ENCODE peak calls at places on chromosomes 6 and 20, in four cellular contexts. One of them, this sample, is unnamed.

GRCh38 chr20:417801-418342 is 9.8 kb downstream of the RBCK1 start:
- DNase-seq in transverse colon: no peak
- DNase-seq in pancreas: no peak
- DNase-seq in sigmoid colon: no peak
- DNase-seq in this sample: no peak

GRCh38 chr20:18611492-18611891 is 23.6 kb downstream of the DTD1 start:
- DNase-seq in pancreas: no peak
- DNase-seq in transverse colon: no peak
- DNase-seq in sigmoid colon: no peak
- DNase-seq in this sample: no peak

GRCh38 chr6:131803007-131803769 is 4.6 kb upstream of the ENPP1 start:
- DNase-seq in transverse colon: no peak
- DNase-seq in pancreas: no peak
- DNase-seq in sigmoid colon: no peak
- DNase-seq in this sample: no peak

GRCh38 chr20:39269031-39269461 is 306.9 kb downstream of the DHX35 start:
- DNase-seq in transverse colon: peak; percentile 40
- DNase-seq in pancreas: peak; percentile 69
- DNase-seq in sigmoid colon: peak; percentile 70
- DNase-seq in this sample: no peak

GRCh38 chr6:7522873-7523272 is 18.6 kb upstream of the DSP start:
- DNase-seq in transverse colon: no peak
- DNase-seq in sigmoid colon: no peak
- DNase-seq in pancreas: no peak
- DNase-seq in this sample: no peak

GRCh38 chr6:35804996-35805736 is at the start of gene LHFPL5:
- DNase-seq in transverse colon: peak; percentile 34
- DNase-seq in sigmoid colon: no peak
- DNase-seq in pancreas: peak; percentile 86
- DNase-seq in this sample: no peak

GRCh38 chr6:43699564-43700186 is 12.1 kb upstream of the MRPS18A start:
- DNase-seq in pancreas: no peak
- DNase-seq in sigmoid colon: no peak
- DNase-seq in transverse colon: peak; percentile 69
- DNase-seq in this sample: peak; percentile 16

GRCh38 chr20:9999660-10000059 is 35.1 kb upstream of the ANKEF1 start:
- DNase-seq in sigmoid colon: no peak
- DNase-seq in transverse colon: no peak
- DNase-seq in pancreas: no peak
- DNase-seq in this sample: no peak

GRCh38 chr6:129321303-129321702 is 388.7 kb downstream of the ARHGAP18 start:
- DNase-seq in transverse colon: no peak
- DNase-seq in sigmoid colon: no peak
- DNase-seq in pancreas: no peak
- DNase-seq in this sample: no peak

GRCh38 chr20:61883867-61884393 is 181.8 kb downstream of the TAF4 start:
- DNase-seq in pancreas: no peak
- DNase-seq in transverse colon: no peak
- DNase-seq in sigmoid colon: no peak
- DNase-seq in this sample: no peak

GRCh38 chr6:108117427-108118358 is 43.2 kb upstream of the OSTM1 start:
- DNase-seq in pancreas: peak; percentile 74
- DNase-seq in sigmoid colon: no peak
- DNase-seq in transverse colon: peak; percentile 51
- DNase-seq in this sample: no peak

GRCh38 chr6:17472653-17473183 is 79.3 kb downstream of the CAP2 start:
- DNase-seq in pancreas: no peak
- DNase-seq in transverse colon: no peak
- DNase-seq in sigmoid colon: no peak
- DNase-seq in this sample: peak; percentile 60

GRCh38 chr6:142187209-142187608 is 40.1 kb downstream of the VTA1 start:
- DNase-seq in pancreas: no peak
- DNase-seq in sigmoid colon: no peak
- DNase-seq in transverse colon: no peak
- DNase-seq in this sample: peak; percentile 26

GRCh38 chr20:1933465-1933870 is 38.3 kb downstream of the SIRPA start:
- DNase-seq in pancreas: no peak
- DNase-seq in transverse colon: no peak
- DNase-seq in sigmoid colon: peak; percentile 94
- DNase-seq in this sample: no peak

GRCh38 chr20:49505518-49505917 is 23.1 kb upstream of the KCNB1 start:
- DNase-seq in pancreas: no peak
- DNase-seq in sigmoid colon: peak; percentile 77
- DNase-seq in transverse colon: no peak
- DNase-seq in this sample: no peak

GRCh38 chr6:44342489-44342888 is at the start of gene SPATS1:
- DNase-seq in transverse colon: no peak
- DNase-seq in pancreas: peak; percentile 47
- DNase-seq in sigmoid colon: no peak
- DNase-seq in this sample: no peak

GRCh38 chr6:148818939-148819575 is 72.2 kb downstream of the UST start:
- DNase-seq in pancreas: no peak
- DNase-seq in sigmoid colon: no peak
- DNase-seq in transverse colon: no peak
- DNase-seq in this sample: no peak

GRCh38 chr6:148817689-148818088 is 70.9 kb downstream of the UST start:
- DNase-seq in pancreas: no peak
- DNase-seq in sigmoid colon: no peak
- DNase-seq in transverse colon: no peak
- DNase-seq in this sample: no peak

GRCh38 chr6:148816117-148816516 is 69.3 kb downstream of the UST start:
- DNase-seq in sigmoid colon: no peak
- DNase-seq in transverse colon: no peak
- DNase-seq in pancreas: no peak
- DNase-seq in this sample: no peak

GRCh38 chr6:148822819-148823218 is 76.0 kb downstream of the UST start:
- DNase-seq in transverse colon: no peak
- DNase-seq in pancreas: no peak
- DNase-seq in sigmoid colon: no peak
- DNase-seq in this sample: no peak

DNA sequence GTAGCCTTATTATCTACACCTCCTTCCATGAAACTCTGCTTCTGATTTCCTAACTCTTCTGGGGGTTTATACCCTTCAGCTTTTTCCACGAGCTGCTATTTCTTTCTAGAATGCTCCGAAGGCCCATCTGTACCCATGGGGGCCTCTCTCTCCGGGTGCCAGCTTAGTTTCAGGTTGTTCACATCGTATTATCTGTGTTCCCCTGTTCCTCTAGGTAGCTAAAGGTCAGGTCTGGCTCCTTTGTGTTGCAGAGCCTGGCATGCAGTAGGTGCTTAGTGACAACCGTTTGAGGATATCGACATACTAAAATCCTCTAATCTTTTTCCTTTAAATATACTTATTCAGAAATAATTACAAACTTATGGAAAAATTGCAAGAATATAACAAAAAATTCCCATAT is 73.0 kb downstream of the UST start:
- DNase-seq in transverse colon: no peak
- DNase-seq in pancreas: no peak
- DNase-seq in sigmoid colon: no peak
- DNase-seq in this sample: no peak
- H3K27ac ChIP-seq in transverse colon: no peak overlapping the region
- H3K27ac ChIP-seq in pancreas: no peak overlapping the region
- H3K27ac ChIP-seq in sigmoid colon: no peak overlapping the region
- H3K27ac ChIP-seq in this sample: no peak overlapping the region

DNA sequence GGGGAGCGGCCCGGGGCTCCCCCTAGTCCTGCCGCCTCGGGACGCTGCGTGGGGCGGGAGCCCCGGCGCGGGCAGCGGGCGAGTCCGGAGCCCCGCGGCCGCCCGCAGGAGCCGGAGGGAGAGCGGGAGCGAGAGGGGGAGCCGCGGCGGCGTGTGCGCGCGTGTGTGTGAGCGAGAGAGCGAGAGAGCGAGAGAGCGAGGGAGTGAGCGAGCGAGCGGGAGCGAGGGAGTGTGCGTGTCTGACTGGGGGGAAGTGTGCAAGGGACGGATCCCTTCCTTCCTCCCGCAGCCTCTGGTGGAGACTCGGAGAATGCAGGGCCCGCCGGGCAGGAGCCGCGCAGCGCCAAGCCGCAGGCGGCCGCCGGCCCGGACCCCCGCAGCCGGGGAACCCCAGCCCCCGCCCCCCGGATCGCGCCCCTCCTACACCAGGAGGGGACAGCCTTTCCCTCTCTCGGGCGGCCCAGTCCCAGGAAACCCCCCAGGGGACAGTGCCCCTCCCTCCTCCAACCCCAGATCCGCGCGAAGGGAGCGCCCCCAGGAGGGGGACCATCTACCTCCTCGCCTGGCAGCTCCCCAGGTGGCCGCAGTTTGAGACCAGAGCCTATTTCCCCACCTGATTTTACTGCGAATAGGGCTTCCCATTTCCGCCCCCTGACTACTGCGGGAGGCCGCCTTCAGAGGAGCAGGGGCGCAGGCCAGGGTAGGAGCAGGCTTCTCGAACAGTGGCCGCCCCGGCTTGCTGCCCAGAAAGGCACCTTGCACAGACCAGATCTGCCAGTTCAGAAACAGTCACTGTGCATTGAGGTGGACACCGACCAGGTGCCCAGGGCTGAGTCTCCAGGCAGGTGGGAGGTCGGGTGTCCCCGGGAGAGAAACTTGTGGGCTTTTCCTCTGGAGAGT is at the start of gene CDH22:
- DNase-seq in pancreas: peak; percentile 86
- DNase-seq in transverse colon: no peak
- DNase-seq in sigmoid colon: no peak
- DNase-seq in this sample: no peak
- H3K27me3 ChIP-seq in pancreas: no peaks in the 10 kb centered on the region
- H3K27me3 ChIP-seq in transverse colon: peaks cover 100% of the 10 kb centered on the region
- H3K27me3 ChIP-seq in sigmoid colon: peaks cover 91% of the 10 kb centered on the region
- H3K27me3 ChIP-seq in this sample: peaks cover 100% of the 10 kb centered on the region

DNA sequence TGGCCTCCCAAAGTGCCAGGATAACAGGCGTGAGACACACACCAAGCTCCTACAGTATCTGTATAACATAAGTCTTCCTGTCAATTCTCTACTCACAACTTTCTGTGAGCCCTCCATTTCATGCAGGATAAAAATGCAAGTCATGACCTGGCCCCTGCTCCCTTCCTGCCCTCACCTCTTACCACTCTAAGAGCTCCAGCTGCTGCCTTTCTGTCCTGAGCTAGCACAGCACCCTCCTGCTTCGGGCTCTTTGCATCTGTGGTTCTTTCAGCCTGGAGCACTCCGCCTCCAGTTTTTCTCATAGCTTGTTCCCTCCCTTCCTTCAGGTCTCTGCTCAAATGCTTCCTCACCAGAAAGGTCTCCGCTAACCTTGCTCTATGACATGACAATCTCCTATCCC is 23.7 kb upstream of the TRPC4AP start:
- DNase-seq in transverse colon: no peak
- DNase-seq in pancreas: no peak
- DNase-seq in sigmoid colon: no peak
- DNase-seq in this sample: no peak
- H3K27ac ChIP-seq in transverse colon: no peak overlapping the region
- H3K27ac ChIP-seq in pancreas: no peak overlapping the region
- H3K27ac ChIP-seq in sigmoid colon: no peak overlapping the region
- H3K27ac ChIP-seq in this sample: no peak overlapping the region

GRCh38 chr6:26200918-26201721 is 113.9 kb downstream of the HFE start:
- DNase-seq in sigmoid colon: no peak
- DNase-seq in pancreas: no peak
- DNase-seq in transverse colon: no peak
- DNase-seq in this sample: no peak
- H3K27me3 ChIP-seq in sigmoid colon: no peaks in the 10 kb centered on the region
- H3K27me3 ChIP-seq in pancreas: peaks cover 9% of the 10 kb centered on the region
- H3K27me3 ChIP-seq in transverse colon: no peaks in the 10 kb centered on the region
- H3K27me3 ChIP-seq in this sample: no peaks in the 10 kb centered on the region

GRCh38 chr6:109118337-109118736 is 23.0 kb downstream of the CEP57L1 start:
- DNase-seq in transverse colon: no peak
- DNase-seq in sigmoid colon: no peak
- DNase-seq in pancreas: no peak
- DNase-seq in this sample: no peak
- H3K27ac ChIP-seq in transverse colon: no peak overlapping the region
- H3K27ac ChIP-seq in sigmoid colon: no peak overlapping the region
- H3K27ac ChIP-seq in pancreas: no peak overlapping the region
- H3K27ac ChIP-seq in this sample: no peak overlapping the region

GRCh38 chr6:41426438-41426851 is 91.0 kb downstream of the NCR2 start:
- DNase-seq in transverse colon: no peak
- DNase-seq in pancreas: no peak
- DNase-seq in sigmoid colon: no peak
- DNase-seq in this sample: no peak

GRCh38 chr6:41425511-41425910 is 90.1 kb downstream of the NCR2 start:
- DNase-seq in sigmoid colon: no peak
- DNase-seq in transverse colon: no peak
- DNase-seq in pancreas: no peak
- DNase-seq in this sample: no peak

GRCh38 chr6:41423002-41423401 is 87.6 kb downstream of the NCR2 start:
- DNase-seq in sigmoid colon: no peak
- DNase-seq in pancreas: no peak
- DNase-seq in transverse colon: no peak
- DNase-seq in this sample: no peak

GRCh38 chr6:41422156-41422555 is 86.7 kb downstream of the NCR2 start:
- DNase-seq in pancreas: no peak
- DNase-seq in transverse colon: no peak
- DNase-seq in sigmoid colon: no peak
- DNase-seq in this sample: no peak

GRCh38 chr6:41424370-41425058 is 89.1 kb downstream of the NCR2 start:
- DNase-seq in pancreas: peak; percentile 76
- DNase-seq in transverse colon: peak; percentile 89
- DNase-seq in sigmoid colon: peak; percentile 90
- DNase-seq in this sample: peak; percentile 48
- H3K27me3 ChIP-seq in pancreas: no peaks in the 10 kb centered on the region
- H3K27me3 ChIP-seq in transverse colon: peaks cover 14% of the 10 kb centered on the region
- H3K27me3 ChIP-seq in sigmoid colon: no peaks in the 10 kb centered on the region
- H3K27me3 ChIP-seq in this sample: peaks cover 92% of the 10 kb centered on the region

GRCh38 chr6:163427498-163428254 is 13.2 kb downstream of the QKI start:
- DNase-seq in sigmoid colon: no peak
- DNase-seq in pancreas: no peak
- DNase-seq in transverse colon: no peak
- DNase-seq in this sample: peak; percentile 62

GRCh38 chr6:163422574-163422973 is 8.1 kb downstream of the QKI start:
- DNase-seq in sigmoid colon: no peak
- DNase-seq in pancreas: no peak
- DNase-seq in transverse colon: no peak
- DNase-seq in this sample: no peak

GRCh38 chr6:163420315-163420667 is 5.8 kb downstream of the QKI start:
- DNase-seq in sigmoid colon: no peak
- DNase-seq in transverse colon: no peak
- DNase-seq in pancreas: no peak
- DNase-seq in this sample: no peak

GRCh38 chr6:163419413-163420314 is 5.1 kb downstream of the QKI start:
- DNase-seq in transverse colon: no peak
- DNase-seq in pancreas: no peak
- DNase-seq in sigmoid colon: no peak
- DNase-seq in this sample: no peak

GRCh38 chr6:163423696-163424095 is 9.2 kb downstream of the QKI start:
- DNase-seq in transverse colon: no peak
- DNase-seq in sigmoid colon: no peak
- DNase-seq in pancreas: no peak
- DNase-seq in this sample: no peak
- H3K27ac ChIP-seq in transverse colon: no peak overlapping the region
- H3K27ac ChIP-seq in sigmoid colon: no peak overlapping the region
- H3K27ac ChIP-seq in pancreas: no peak overlapping the region
- H3K27ac ChIP-seq in this sample: no peak overlapping the region